ENCODE peak calls at places on chromosomes 5 and 9, in eight cellular contexts. One of them, this sample, is unnamed.

GRCh38 chr9:20408513-20408912 is 213.8 kb downstream of the MLLT3 start:
- DNase-seq in left colon: peak; percentile 66
- DNase-seq in ELR: no peak
- DNase-seq in psoas muscle: no peak
- DNase-seq in mesenteric fat pad: no peak
- DNase-seq in CD4-positive, CD25-positive, alpha-beta regulatory T cell: peak; percentile 26
- DNase-seq in activated naive CD4-positive, alpha-beta T cell: no peak
- DNase-seq in AG09309: no peak
- DNase-seq in this sample: no peak

GRCh38 chr5:102531506-102531905 is 32.7 kb upstream of the SLCO6A1 start:
- DNase-seq in psoas muscle: no peak
- DNase-seq in CD4-positive, CD25-positive, alpha-beta regulatory T cell: no peak
- DNase-seq in ELR: no peak
- DNase-seq in AG09309: no peak
- DNase-seq in left colon: no peak
- DNase-seq in mesenteric fat pad: no peak
- DNase-seq in activated naive CD4-positive, alpha-beta T cell: no peak
- DNase-seq in this sample: no peak

GRCh38 chr5:154861946-154862345 is 3.5 kb downstream of the CNOT8 start:
- DNase-seq in activated naive CD4-positive, alpha-beta T cell: no peak
- DNase-seq in mesenteric fat pad: no peak
- DNase-seq in ELR: no peak
- DNase-seq in CD4-positive, CD25-positive, alpha-beta regulatory T cell: no peak
- DNase-seq in left colon: no peak
- DNase-seq in psoas muscle: no peak
- DNase-seq in AG09309: no peak
- DNase-seq in this sample: no peak

GRCh38 chr5:142012792-142013388 is at the start of gene GNPDA1:
- DNase-seq in mesenteric fat pad: peak; percentile 96
- DNase-seq in psoas muscle: peak; percentile 92
- DNase-seq in CD4-positive, CD25-positive, alpha-beta regulatory T cell: peak; percentile 77
- DNase-seq in AG09309: peak; percentile 7
- DNase-seq in activated naive CD4-positive, alpha-beta T cell: peak; percentile 59
- DNase-seq in left colon: peak; percentile 77
- DNase-seq in ELR: peak; percentile 88
- DNase-seq in this sample: peak; percentile 66

GRCh38 chr5:181031716-181032115 is 8.3 kb upstream of the BTNL9 start:
- DNase-seq in ELR: no peak
- DNase-seq in psoas muscle: no peak
- DNase-seq in CD4-positive, CD25-positive, alpha-beta regulatory T cell: no peak
- DNase-seq in AG09309: no peak
- DNase-seq in left colon: no peak
- DNase-seq in activated naive CD4-positive, alpha-beta T cell: no peak
- DNase-seq in mesenteric fat pad: peak; percentile 85
- DNase-seq in this sample: no peak

GRCh38 chr9:129551393-129551973 is 69.4 kb downstream of the C9orf50 start:
- DNase-seq in AG09309: no peak
- DNase-seq in CD4-positive, CD25-positive, alpha-beta regulatory T cell: no peak
- DNase-seq in mesenteric fat pad: no peak
- DNase-seq in left colon: no peak
- DNase-seq in ELR: no peak
- DNase-seq in activated naive CD4-positive, alpha-beta T cell: no peak
- DNase-seq in psoas muscle: no peak
- DNase-seq in this sample: no peak

GRCh38 chr5:60722416-60722815 is 22.4 kb upstream of the DEPDC1B start:
- DNase-seq in activated naive CD4-positive, alpha-beta T cell: no peak
- DNase-seq in mesenteric fat pad: no peak
- DNase-seq in AG09309: no peak
- DNase-seq in CD4-positive, CD25-positive, alpha-beta regulatory T cell: no peak
- DNase-seq in ELR: no peak
- DNase-seq in left colon: no peak
- DNase-seq in psoas muscle: no peak
- DNase-seq in this sample: no peak

GRCh38 chr5:135386886-135387628 is 12.0 kb downstream of the MACROH2A1 start:
- DNase-seq in activated naive CD4-positive, alpha-beta T cell: no peak
- DNase-seq in AG09309: peak; percentile 82
- DNase-seq in left colon: peak; percentile 76
- DNase-seq in psoas muscle: no peak
- DNase-seq in CD4-positive, CD25-positive, alpha-beta regulatory T cell: no peak
- DNase-seq in mesenteric fat pad: no peak
- DNase-seq in ELR: peak; percentile 95
- DNase-seq in this sample: no peak

GRCh38 chr9:123769723-123770122 is 160.2 kb downstream of the DENND1A start:
- DNase-seq in AG09309: no peak
- DNase-seq in psoas muscle: no peak
- DNase-seq in CD4-positive, CD25-positive, alpha-beta regulatory T cell: no peak
- DNase-seq in mesenteric fat pad: no peak
- DNase-seq in left colon: no peak
- DNase-seq in ELR: no peak
- DNase-seq in activated naive CD4-positive, alpha-beta T cell: no peak
- DNase-seq in this sample: no peak

GRCh38 chr5:1509346-1510085 is 14.2 kb downstream of the LPCAT1 start:
- DNase-seq in activated naive CD4-positive, alpha-beta T cell: no peak
- DNase-seq in psoas muscle: peak; percentile 12
- DNase-seq in ELR: no peak
- DNase-seq in CD4-positive, CD25-positive, alpha-beta regulatory T cell: no peak
- DNase-seq in left colon: no peak
- DNase-seq in mesenteric fat pad: no peak
- DNase-seq in AG09309: no peak
- DNase-seq in this sample: no peak

GRCh38 chr5:175487514-175488222 is 9.3 kb downstream of the SFXN1 start:
- DNase-seq in AG09309: no peak
- DNase-seq in CD4-positive, CD25-positive, alpha-beta regulatory T cell: no peak
- DNase-seq in psoas muscle: no peak
- DNase-seq in activated naive CD4-positive, alpha-beta T cell: no peak
- DNase-seq in left colon: no peak
- DNase-seq in ELR: no peak
- DNase-seq in mesenteric fat pad: no peak
- DNase-seq in this sample: no peak

GRCh38 chr9:13410566-13411031 is 131.1 kb upstream of the MPDZ start:
- DNase-seq in mesenteric fat pad: no peak
- DNase-seq in psoas muscle: no peak
- DNase-seq in ELR: no peak
- DNase-seq in AG09309: no peak
- DNase-seq in left colon: no peak
- DNase-seq in activated naive CD4-positive, alpha-beta T cell: no peak
- DNase-seq in CD4-positive, CD25-positive, alpha-beta regulatory T cell: no peak
- DNase-seq in this sample: no peak

GRCh38 chr5:19605846-19606407 is 382.1 kb downstream of the CDH18 start:
- DNase-seq in left colon: no peak
- DNase-seq in AG09309: no peak
- DNase-seq in mesenteric fat pad: no peak
- DNase-seq in activated naive CD4-positive, alpha-beta T cell: no peak
- DNase-seq in psoas muscle: no peak
- DNase-seq in ELR: no peak
- DNase-seq in CD4-positive, CD25-positive, alpha-beta regulatory T cell: no peak
- DNase-seq in this sample: no peak

GRCh38 chr5:32960340-32961065 is 249.4 kb downstream of the NPR3 start:
- DNase-seq in AG09309: no peak
- DNase-seq in ELR: no peak
- DNase-seq in left colon: no peak
- DNase-seq in activated naive CD4-positive, alpha-beta T cell: no peak
- DNase-seq in psoas muscle: no peak
- DNase-seq in CD4-positive, CD25-positive, alpha-beta regulatory T cell: no peak
- DNase-seq in mesenteric fat pad: no peak
- DNase-seq in this sample: no peak

GRCh38 chr5:139342423-139342723 is 719 bp downstream of the PAIP2 start:
- DNase-seq in mesenteric fat pad: no peak
- DNase-seq in psoas muscle: no peak
- DNase-seq in left colon: no peak
- DNase-seq in activated naive CD4-positive, alpha-beta T cell: no peak
- DNase-seq in CD4-positive, CD25-positive, alpha-beta regulatory T cell: no peak
- DNase-seq in ELR: no peak
- DNase-seq in AG09309: no peak
- DNase-seq in this sample: no peak

GRCh38 chr5:168537176-168537575 is 8.1 kb downstream of the FBLL1 start:
- DNase-seq in ELR: no peak
- DNase-seq in psoas muscle: no peak
- DNase-seq in left colon: no peak
- DNase-seq in mesenteric fat pad: no peak
- DNase-seq in activated naive CD4-positive, alpha-beta T cell: no peak
- DNase-seq in CD4-positive, CD25-positive, alpha-beta regulatory T cell: no peak
- DNase-seq in AG09309: no peak
- DNase-seq in this sample: no peak

GRCh38 chr9:132023409-132024180 is 56.1 kb downstream of the MED27 start:
- DNase-seq in activated naive CD4-positive, alpha-beta T cell: no peak
- DNase-seq in psoas muscle: no peak
- DNase-seq in left colon: no peak
- DNase-seq in CD4-positive, CD25-positive, alpha-beta regulatory T cell: no peak
- DNase-seq in ELR: no peak
- DNase-seq in mesenteric fat pad: no peak
- DNase-seq in AG09309: no peak
- DNase-seq in this sample: no peak

GRCh38 chr9:37293664-37294524 is 128.6 kb upstream of the GRHPR start:
- DNase-seq in CD4-positive, CD25-positive, alpha-beta regulatory T cell: no peak
- DNase-seq in mesenteric fat pad: no peak
- DNase-seq in left colon: no peak
- DNase-seq in activated naive CD4-positive, alpha-beta T cell: no peak
- DNase-seq in ELR: peak; percentile 23
- DNase-seq in psoas muscle: no peak
- DNase-seq in AG09309: no peak
- DNase-seq in this sample: no peak

GRCh38 chr5:122942164-122942914 is 94.2 kb downstream of the PPIC start:
- DNase-seq in ELR: peak; percentile 57
- DNase-seq in left colon: no peak
- DNase-seq in mesenteric fat pad: no peak
- DNase-seq in CD4-positive, CD25-positive, alpha-beta regulatory T cell: no peak
- DNase-seq in activated naive CD4-positive, alpha-beta T cell: no peak
- DNase-seq in AG09309: no peak
- DNase-seq in psoas muscle: no peak
- DNase-seq in this sample: no peak

GRCh38 chr5:86878250-86878649 is 260.5 kb downstream of the COX7C start:
- DNase-seq in left colon: no peak
- DNase-seq in ELR: no peak
- DNase-seq in mesenteric fat pad: no peak
- DNase-seq in AG09309: no peak
- DNase-seq in CD4-positive, CD25-positive, alpha-beta regulatory T cell: no peak
- DNase-seq in psoas muscle: no peak
- DNase-seq in activated naive CD4-positive, alpha-beta T cell: no peak
- DNase-seq in this sample: no peak

GRCh38 chr5:14191325-14191724 is 48.2 kb downstream of the TRIO start:
- DNase-seq in ELR: no peak
- DNase-seq in AG09309: no peak
- DNase-seq in left colon: no peak
- DNase-seq in psoas muscle: no peak
- DNase-seq in activated naive CD4-positive, alpha-beta T cell: no peak
- DNase-seq in mesenteric fat pad: no peak
- DNase-seq in CD4-positive, CD25-positive, alpha-beta regulatory T cell: no peak
- DNase-seq in this sample: no peak